ENCODE peak calls at places on chromosomes 12 and 14, in five cellular contexts. K is epithelial cell of esophagus, J is iris pigment epithelial cell, S is MV-4-11, Z is GM06990. Y is an unnamed sample.
A peak's percentile ranks its signal among the peaks of the same experiment; 100 is the strongest.

GRCh38 chr12:93274937-93275336 is 102.8 kb upstream of the NUDT4 start:
- DNase-seq in K (no peak), J (no peak), S (no peak), Z (no peak), Y (no peak)

GRCh38 chr12:58787021-58787760 is 133.1 kb downstream of the LRIG3 start:
- DNase-seq in K (no peak), J (no peak), S (no peak), Z (no peak), Y (no peak)

GRCh38 chr12:54082402-54082892 is 28.8 kb downstream of the HOXC4 start:
- DNase-seq in K (no peak), J (peak; percentile 26), S (peak; percentile 4), Z (no peak), Y (no peak)

GRCh38 chr14:92922883-92923743 is at the start of gene CHGA:
- DNase-seq in K (peak; percentile 57), J (peak; percentile 37), S (peak; percentile 3), Z (peak; percentile 38), Y (peak; percentile 30)

GRCh38 chr14:75090353-75090752 is 20.9 kb downstream of the ZC2HC1C start:
- DNase-seq in K (no peak), J (peak; percentile 25), S (no peak), Z (no peak), Y (peak; percentile 53)

GRCh38 chr12:9134981-9135628 is 19.4 kb upstream of the A2M start:
- DNase-seq in K (peak; percentile 43), J (no peak), S (no peak), Z (no peak), Y (no peak)

GRCh38 chr14:24299255-24300191 is at the start of the genes DHRS1 and NOP9:
- DNase-seq in K (peak; percentile 95), J (peak; percentile 90), S (peak; percentile 80), Z (peak; percentile 93), Y (peak; percentile 92)

GRCh38 chr14:21846227-21846885 is 172.7 kb upstream of the OR4E1 start:
- DNase-seq in K (peak; percentile 24), J (no peak), S (peak; percentile 7), Z (no peak), Y (peak; percentile 40)

GRCh38 chr12:48296586-48297396 is 53.9 kb downstream of the ZNF641 start:
- DNase-seq in K (peak; percentile 92), J (peak; percentile 84), S (peak; percentile 35), Z (peak; percentile 13), Y (peak; percentile 58)

GRCh38 chr12:25253371-25254068 is 2.8 kb upstream of the KRAS start:
- DNase-seq in K (no peak), J (no peak), S (no peak), Z (no peak), Y (no peak)

GRCh38 chr12:105214670-105215375 is 21.2 kb downstream of the APPL2 start:
- DNase-seq in K (peak; percentile 34), J (no peak), S (no peak), Z (no peak), Y (peak; percentile 66)

GRCh38 chr12:86838709-86839108 is 582.5 kb upstream of the MGAT4C start:
- DNase-seq in K (no peak), J (peak; percentile 0), S (no peak), Z (no peak), Y (no peak)

GRCh38 chr14:100303179-100303578 is 3.1 kb downstream of the SLC25A29 start:
- DNase-seq in K (no peak), J (peak; percentile 21), S (no peak), Z (no peak), Y (peak; percentile 56)

GRCh38 chr12:12267801-12268200 is 957 bp upstream of the LRP6 start:
- DNase-seq in K (no peak), J (no peak), S (no peak), Z (no peak), Y (no peak)